ENCODE peak calls at places on chromosomes 4 and X, in five cellular contexts. I is activated naive CD4-positive, alpha-beta T cell; F is NCI-H1417; L is activated CD4-positive, CD25-positive, alpha-beta regulatory T cell treated with anti-CD3 and anti-CD28 coated beads, Interleukin-2, amount 50 U/mL, for 72 hours; J is uterus. E is an unnamed sample.
A peak's percentile ranks its signal among the peaks of the same experiment; 100 is the strongest.

GRCh38 chr4:138659041-138659565 is 356.5 kb upstream of the NOCT start:
- DNase-seq in J (no peak), F (no peak), I (no peak), L (no peak), E (no peak)

GRCh38 chrX:10477525-10477924 is 142.9 kb downstream of the MID1 start:
- DNase-seq in F (no peak), I (no peak), L (no peak), J (no peak), E (no peak)

GRCh38 chr4:128940966-128941365 is 131.5 kb downstream of the JADE1 start:
- DNase-seq in J (no peak), L (no peak), F (no peak), I (no peak), E (no peak)

GRCh38 chr4:127400736-127401346 is 231.9 kb upstream of the INTU start:
- DNase-seq in F (no peak), J (peak; percentile 19), I (no peak), L (no peak), E (peak; percentile 3)

GRCh38 chrX:134682081-134682480 is 23.8 kb upstream of the PLAC1 start:
- DNase-seq in L (no peak), F (no peak), J (no peak), I (no peak), E (no peak)

GRCh38 chrX:38055170-38055847 is 49.0 kb downstream of the SYTL5 start:
- DNase-seq in J (peak; percentile 20), I (no peak), F (no peak), L (no peak), E (no peak)

GRCh38 chr4:915595-915994 is 16.5 kb downstream of the GAK start:
- DNase-seq in F (no peak), J (no peak), L (no peak), I (no peak), E (no peak)

GRCh38 chr4:3366893-3367775 is 74.3 kb downstream of the RGS12 start:
- DNase-seq in L (no peak), J (no peak), F (no peak), I (no peak), E (no peak)

GRCh38 chr4:6442555-6442954 is 29.9 kb downstream of the PPP2R2C start:
- DNase-seq in L (no peak), F (no peak), I (no peak), J (no peak), E (no peak)

GRCh38 chr4:121484633-121485032 is 103.8 kb upstream of the QRFPR start:
- DNase-seq in L (no peak), F (no peak), I (no peak), J (peak; percentile 22), E (no peak)

GRCh38 chrX:41275661-41276609 is 58.0 kb upstream of the DDX3X start:
- DNase-seq in L (peak; percentile 60), F (peak; percentile 19), I (peak; percentile 12), J (peak; percentile 61), E (no peak)

GRCh38 chr4:164807611-164808010 is 53.7 kb downstream of the SMIM31 start:
- DNase-seq in I (no peak), F (no peak), L (no peak), J (no peak), E (no peak)

GRCh38 chr4:168710353-168710946 is 213.6 kb downstream of the PALLD start:
- DNase-seq in L (no peak), J (peak; percentile 64), I (no peak), F (peak; percentile 4), E (no peak)

GRCh38 chr4:168877779-168878491 is 132.1 kb downstream of the CBR4 start:
- DNase-seq in F (no peak), I (no peak), L (no peak), J (no peak), E (no peak)

GRCh38 chr4:152937535-152938236 is 1.6 kb downstream of the FHDC1 start:
- DNase-seq in L (no peak), F (peak; percentile 5), I (no peak), J (no peak), E (no peak)